ENCODE peak calls at places on chromosomes 13 and 19, in seven cellular contexts. U is mesendoderm, A is IMR-90, G is trophoblast cell, H is H9, Z is mesenchymal stem cell, N is H1. T is an unnamed sample.

GRCh38 chr13:46207828-46208227 is 3.9 kb upstream of the LRRC63 start:
- DNase-seq in U (no peak), G (no peak), Z (no peak), H (no peak), A (no peak), N (no peak), T (no peak)

GRCh38 chr19:45150731-45151725 is 9.8 kb downstream of the NKPD1 start:
- DNase-seq in G (no peak), H (no peak), A (no peak), U (no peak), N (no peak), Z (no peak), T (no peak)

GRCh38 chr19:42284066-42284501 is 15.0 kb downstream of the CIC start:
- DNase-seq in Z (peak; percentile 76), H (no peak), A (peak; percentile 71), U (peak; percentile 70), G (peak; percentile 79), N (no peak), T (peak; percentile 68)

GRCh38 chr19:13095934-13096890 is 6.4 kb downstream of the LYL1 start:
- DNase-seq in N (no peak), A (no peak), Z (peak; percentile 36), U (peak; percentile 87), G (peak; percentile 38), H (peak; percentile 89), T (peak; percentile 65)

GRCh38 chr13:35164324-35164932 is 222.4 kb downstream of the NBEA start:
- DNase-seq in G (peak; percentile 77), N (no peak), A (peak; percentile 27), U (peak; percentile 48), Z (peak; percentile 48), H (no peak), T (peak; percentile 20)

GRCh38 chr19:18128044-18128443 is 24.9 kb upstream of the PIK3R2 start:
- DNase-seq in G (no peak), A (peak; percentile 33), Z (peak; percentile 27), H (no peak), U (no peak), N (no peak), T (no peak)

GRCh38 chr19:45391346-45391745 is 13.5 kb downstream of the PPP1R13L start:
- DNase-seq in H (peak; percentile 55), G (no peak), A (peak; percentile 18), N (no peak), Z (peak; percentile 33), U (peak; percentile 75), T (no peak)

GRCh38 chr19:5338661-5339469 is 1.7 kb downstream of the PTPRS start:
- DNase-seq in G (no peak), Z (no peak), U (peak; percentile 84), N (peak; percentile 29), A (no peak), H (peak; percentile 70), T (peak; percentile 57)

GRCh38 chr13:50589139-50589538 is 254.4 kb downstream of the DLEU7 start:
- DNase-seq in U (no peak), A (peak; percentile 91), Z (peak; percentile 84), G (no peak), H (no peak), N (no peak), T (no peak)

GRCh38 chr13:46831588-46832194 is 34.7 kb upstream of the ESD start:
- DNase-seq in H (no peak), U (peak; percentile 45), A (peak; percentile 58), N (no peak), G (peak; percentile 83), Z (peak; percentile 68), T (peak; percentile 52)

GRCh38 chr19:4371898-4372629 is 28.3 kb downstream of the SH3GL1 start:
- DNase-seq in Z (no peak), H (no peak), G (no peak), A (no peak), U (no peak), N (no peak), T (no peak)

GRCh38 chr19:40603719-40604646 is 2.8 kb downstream of the LTBP4 start:
- DNase-seq in G (peak; percentile 99), U (peak; percentile 100), A (peak; percentile 92), H (peak; percentile 100), Z (peak; percentile 98), N (peak; percentile 99), T (peak; percentile 95)

GRCh38 chr19:12786149-12786870 is 5.0 kb upstream of the JUNB start:
- DNase-seq in Z (peak; percentile 42), U (no peak), G (peak; percentile 40), N (no peak), H (no peak), A (no peak), T (no peak)

GRCh38 chr13:102617697-102618350 is 21.0 kb downstream of the TPP2 start:
- DNase-seq in G (no peak), N (no peak), Z (no peak), H (no peak), U (no peak), A (no peak), T (no peak)

GRCh38 chr19:33177417-33177976 is 16.6 kb upstream of the LRP3 start:
- DNase-seq in N (no peak), U (peak; percentile 63), Z (peak; percentile 91), G (peak; percentile 77), H (no peak), A (no peak), T (no peak)

GRCh38 chr19:45421953-45422498 is 1.7 kb downstream of the ERCC1 start:
- DNase-seq in U (no peak), A (no peak), H (no peak), N (no peak), G (no peak), Z (no peak), T (no peak)

GRCh38 chr19:18014197-18014596 is 6.2 kb downstream of the ARRDC2 start:
- DNase-seq in N (no peak), H (no peak), Z (no peak), G (no peak), A (no peak), U (no peak), T (no peak)

GRCh38 chr13:35733832-35734231 is 257.3 kb upstream of the MAB21L1 start:
- DNase-seq in G (no peak), U (no peak), N (no peak), H (no peak), A (no peak), Z (no peak), T (no peak)

GRCh38 chr19:307111-307531 is 15.9 kb upstream of the PLPP2 start:
- DNase-seq in H (no peak), U (no peak), N (no peak), Z (no peak), G (no peak), A (no peak), T (no peak)

GRCh38 chr19:32676186-32676894 is 692 bp downstream of the RGS9BP start:
- DNase-seq in A (no peak), N (no peak), G (peak; percentile 56), U (peak; percentile 48), H (peak; percentile 50), Z (no peak), T (peak; percentile 15)

GRCh38 chr13:27599096-27599495 is 21.2 kb downstream of the LNX2 start:
- DNase-seq in N (no peak), H (no peak), A (no peak), Z (no peak), G (no peak), U (no peak), T (no peak)

DNA sequence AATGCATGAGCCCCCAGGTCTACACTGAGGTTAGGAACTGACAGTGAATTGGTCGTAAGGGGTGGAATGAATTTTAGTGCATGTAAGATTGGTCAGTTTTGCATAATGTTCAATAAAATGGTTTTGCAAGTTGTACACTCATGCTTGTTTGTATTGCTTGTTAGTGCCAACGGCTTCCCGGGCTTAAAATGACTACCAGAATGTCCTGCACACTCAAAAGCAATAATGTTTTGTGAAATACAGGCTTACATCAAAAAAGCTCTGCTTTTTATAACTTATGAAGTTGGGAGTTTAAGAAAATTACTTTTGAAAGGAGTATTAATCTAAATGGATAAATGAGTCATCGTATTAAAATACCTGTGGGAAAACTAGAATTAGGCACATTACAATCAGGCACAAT is 112.9 kb downstream of the GPC6 start:
- DNase-seq in H (no peak), A (no peak), N (no peak), G (no peak), U (no peak), Z (no peak), T (no peak)
- H2BK120ac ChIP-seq in H (no peak overlapping the region), A (no peak overlapping the region), N (no peak overlapping the region), G (no peak overlapping the region), U (no peak overlapping the region), Z (no peak overlapping the region), T (no peak overlapping the region)

DNA sequence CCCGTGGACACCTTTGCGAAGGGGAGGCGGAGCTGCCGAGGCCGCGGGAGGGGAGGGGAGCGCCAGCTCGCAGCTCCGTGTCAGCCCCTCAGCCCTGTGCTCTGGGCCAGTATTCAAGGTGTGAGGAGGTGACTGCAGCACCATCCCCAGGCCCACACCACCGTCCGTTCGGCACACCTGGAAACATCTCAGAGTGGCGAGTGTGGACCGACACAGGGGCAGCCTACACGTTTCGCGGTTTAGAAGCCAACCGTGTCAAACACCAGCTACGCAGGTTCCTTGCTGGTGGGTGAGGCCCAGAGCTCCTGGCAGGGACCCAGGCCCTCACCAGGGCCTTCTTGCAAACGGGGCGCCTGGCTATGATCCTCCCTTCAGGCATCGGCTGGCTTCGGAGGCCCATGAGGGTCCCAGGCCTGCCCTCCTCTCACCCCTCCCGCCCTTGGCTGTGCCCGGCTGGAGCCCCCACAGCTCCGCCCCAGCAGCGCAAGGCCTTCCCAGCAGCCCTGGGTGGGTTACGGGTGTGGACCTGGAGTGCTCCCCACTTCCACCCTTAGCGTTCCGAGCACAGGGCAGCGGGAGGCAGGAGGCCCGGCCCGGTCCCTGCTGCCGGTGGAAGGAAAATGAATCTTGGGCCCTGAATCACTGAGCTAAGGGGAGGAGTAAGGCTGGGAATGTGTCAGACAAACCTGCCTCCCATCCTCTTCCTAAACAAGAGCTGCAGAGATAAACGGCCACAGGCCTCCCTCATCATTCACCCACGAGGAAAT is 1.2 kb downstream of the C13orf46 start:
- DNase-seq in Z (no peak), A (peak; percentile 28), N (no peak), G (no peak), H (no peak), U (peak; percentile 23), T (no peak)
- H3K9ac ChIP-seq in Z (no peak overlapping the region), A (no peak overlapping the region), N (no peak overlapping the region), G (no peak overlapping the region), H (no peak overlapping the region), U (no peak overlapping the region), T (no peak overlapping the region)

DNA sequence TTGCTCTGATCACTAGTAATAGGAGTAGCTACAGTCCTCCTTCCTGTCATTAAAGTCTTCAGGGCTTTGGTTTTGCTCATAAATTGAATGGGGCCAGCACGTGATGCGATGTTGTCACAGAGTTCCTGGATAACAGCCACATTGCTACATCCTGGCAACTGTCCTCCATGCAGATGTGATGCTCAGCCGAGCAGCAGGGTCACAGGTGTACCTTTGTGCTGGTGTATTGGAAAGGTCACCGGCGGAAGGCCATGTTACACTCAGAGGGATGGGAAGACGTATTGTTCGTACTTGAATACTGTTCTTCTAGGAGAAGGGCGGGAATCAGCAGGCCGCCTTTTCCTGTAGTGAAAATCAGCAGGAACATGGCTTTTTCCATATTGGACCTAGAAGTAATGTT is 713.8 kb upstream of the GPC6 start:
- DNase-seq in A (no peak), G (no peak), N (no peak), Z (no peak), H (no peak), U (no peak), T (no peak)
- H2BK120ac ChIP-seq in A (peak overlapping the region; percentile 40), G (no peak overlapping the region), N (no peak overlapping the region), Z (no peak overlapping the region), H (no peak overlapping the region), U (no peak overlapping the region), T (no peak overlapping the region)

GRCh38 chr13:75889427-75889826 is 253.3 kb downstream of the LMO7 start:
- DNase-seq in N (peak; percentile 23), Z (no peak), U (peak; percentile 91), G (no peak), H (no peak), A (no peak), T (no peak)
- H3K9ac ChIP-seq in N (no peak overlapping the region), Z (no peak overlapping the region), U (no peak overlapping the region), G (no peak overlapping the region), H (no peak overlapping the region), A (no peak overlapping the region), T (no peak overlapping the region)

T was measured in neuronal stem cell.